ENCODE peak calls at places on chromosomes 1 and 21, in ten cellular contexts. N is brain microvascular endothelial cell, L is type B pancreatic cell, X is IMR-90, Q is mesothelial cell of epicardium, D is ascending aorta, S is left ventricle myocardium inferior, Z is stomach, P is astrocyte of the spinal cord, I is Calu3. F is an unnamed sample.

GRCh38 chr1:230123280-230124186 is 56.5 kb downstream of the GALNT2 start:
- DNase-seq in N (no peak), L (no peak), X (peak), Q (no peak), D (no peak), S (no peak), Z (no peak), P (peak), I (no peak), F (no peak)

GRCh38 chr1:14067686-14068085 is 367.7 kb downstream of the PRDM2 start:
- DNase-seq in N (no peak), L (no peak), X (no peak), Q (no peak), D (no peak), S (no peak), Z (no peak), P (no peak), I (no peak), F (no peak)

GRCh38 chr1:199084293-199084692 is 445.5 kb downstream of the PTPRC start:
- DNase-seq in N (peak), L (no peak), X (peak), Q (no peak), D (no peak), S (no peak), Z (no peak), P (peak), I (no peak), F (no peak)

GRCh38 chr1:109299087-109299983 is 7.5 kb downstream of the MYBPHL start:
- DNase-seq in N (peak), L (no peak), X (peak), Q (no peak), D (no peak), S (peak), Z (no peak), P (peak), I (no peak), F (no peak)

GRCh38 chr1:41418868-41419583 is 57.8 kb downstream of the FOXO6 start:
- DNase-seq in N (peak), L (no peak), X (peak), Q (no peak), D (peak), S (peak), Z (peak), P (peak), I (peak), F (no peak)

GRCh38 chr21:43740497-43741156 is 21.7 kb downstream of the PDXK start:
- DNase-seq in N (no peak), L (no peak), X (no peak), Q (peak), D (no peak), S (no peak), Z (peak), P (peak), I (peak), F (no peak)

GRCh38 chr1:111989531-111990025 is at the start of gene KCND3:
- DNase-seq in N (no peak), L (peak), X (peak), Q (peak), D (peak), S (peak), Z (peak), P (no peak), I (peak), F (no peak)

GRCh38 chr21:36388076-36388475 is 2.9 kb downstream of the CHAF1B start:
- DNase-seq in N (no peak), L (no peak), X (no peak), Q (no peak), D (no peak), S (no peak), Z (no peak), P (no peak), I (no peak), F (no peak)

GRCh38 chr1:30232288-30232899 is 491.0 kb downstream of the MATN1 start:
- DNase-seq in N (no peak), L (no peak), X (no peak), Q (no peak), D (no peak), S (no peak), Z (no peak), P (no peak), I (peak), F (no peak)

GRCh38 chr1:17841944-17842343 is 86.8 kb downstream of the ACTL8 start:
- DNase-seq in N (no peak), L (no peak), X (no peak), Q (no peak), D (no peak), S (no peak), Z (no peak), P (no peak), I (no peak), F (no peak)

GRCh38 chr21:35696644-35697043 is 363.7 kb downstream of the SETD4 start:
- DNase-seq in N (no peak), L (no peak), X (no peak), Q (no peak), D (no peak), S (no peak), Z (no peak), P (no peak), I (no peak), F (no peak)

GRCh38 chr1:209375681-209376360 is 207.7 kb upstream of the CAMK1G start:
- DNase-seq in N (peak), L (no peak), X (peak), Q (no peak), D (no peak), S (no peak), Z (no peak), P (peak), I (no peak), F (no peak)

GRCh38 chr1:232211149-232211548 is 418.8 kb downstream of the SIPA1L2 start:
- DNase-seq in N (no peak), L (no peak), X (no peak), Q (no peak), D (no peak), S (no peak), Z (no peak), P (no peak), I (peak), F (no peak)

GRCh38 chr1:163924041-163924440 is 602.3 kb downstream of the NUF2 start:
- DNase-seq in N (no peak), L (no peak), X (no peak), Q (no peak), D (no peak), S (no peak), Z (no peak), P (no peak), I (no peak), F (no peak)
- TF ChIP-seq CTCF in N (no peak), L (no peak), X (no peak), Q (no peak), D (no peak), S (no peak), Z (no peak), P (no peak), I (no peak), F (no peak)

GRCh38 chr1:224639426-224639975 is 23.4 kb downstream of the CNIH3 start:
- DNase-seq in N (no peak), L (no peak), X (no peak), Q (no peak), D (no peak), S (no peak), Z (no peak), P (no peak), I (no peak), F (no peak)

GRCh38 chr1:224640018-224640417 is 23.9 kb downstream of the CNIH3 start:
- DNase-seq in N (no peak), L (no peak), X (no peak), Q (no peak), D (no peak), S (no peak), Z (no peak), P (no peak), I (no peak), F (no peak)

GRCh38 chr1:224640587-224640986 is 24.5 kb downstream of the CNIH3 start:
- DNase-seq in N (no peak), L (no peak), X (no peak), Q (no peak), D (no peak), S (no peak), Z (no peak), P (no peak), I (no peak), F (no peak)

GRCh38 chr1:224643653-224644052 is 27.5 kb downstream of the CNIH3 start:
- DNase-seq in N (no peak), L (no peak), X (no peak), Q (no peak), D (no peak), S (no peak), Z (no peak), P (no peak), I (no peak), F (no peak)

DNA sequence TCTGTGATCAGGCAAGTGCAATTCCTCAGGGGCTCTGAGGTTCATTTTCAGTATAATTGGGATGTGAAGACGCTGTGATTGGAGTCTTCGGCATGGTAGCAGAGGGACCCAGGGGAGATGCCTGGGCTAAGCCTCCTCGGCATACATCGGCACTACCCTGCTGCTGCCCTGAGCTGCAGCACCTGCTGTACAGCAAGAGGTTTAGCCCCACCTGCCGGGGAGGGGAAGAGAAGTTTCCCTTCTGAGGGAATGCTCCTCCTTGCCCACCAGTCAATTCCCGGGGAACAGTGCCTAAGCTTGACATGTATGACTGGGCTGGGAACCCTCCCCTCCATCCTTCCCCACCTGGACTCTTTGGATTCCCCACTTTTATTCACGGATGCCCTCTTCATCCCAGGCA is 24.9 kb downstream of the CNIH3 start:
- DNase-seq in N (no peak), L (no peak), X (no peak), Q (no peak), D (no peak), S (no peak), Z (peak), P (no peak), I (peak), F (no peak)
- TF ChIP-seq CTCF in N (peak), L (no peak), X (no peak), Q (no peak), D (no peak), S (no peak), Z (peak), P (peak), I (peak), F (no peak)

GRCh38 chr1:178093958-178094751 is at the start of gene RASAL2:
- DNase-seq in N (peak), L (peak), X (peak), Q (peak), D (peak), S (peak), Z (peak), P (peak), I (peak), F (no peak)
- TF ChIP-seq CTCF in N (peak), L (peak), X (peak), Q (no peak), D (no peak), S (peak), Z (no peak), P (peak), I (no peak), F (no peak)

GRCh38 chr1:99726818-99727217 is 39.6 kb downstream of the FRRS1 start:
- DNase-seq in N (no peak), L (no peak), X (no peak), Q (no peak), D (no peak), S (no peak), Z (no peak), P (no peak), I (no peak), F (no peak)

GRCh38 chr1:99725996-99726395 is 40.4 kb downstream of the FRRS1 start:
- DNase-seq in N (no peak), L (no peak), X (no peak), Q (no peak), D (no peak), S (no peak), Z (no peak), P (no peak), I (no peak), F (no peak)

GRCh38 chr1:99726407-99726806 is 40.0 kb downstream of the FRRS1 start:
- DNase-seq in N (no peak), L (no peak), X (no peak), Q (no peak), D (no peak), S (no peak), Z (no peak), P (no peak), I (no peak), F (no peak)

GRCh38 chr1:99727575-99728190 is 38.8 kb downstream of the FRRS1 start:
- DNase-seq in N (peak), L (no peak), X (peak), Q (no peak), D (no peak), S (no peak), Z (no peak), P (peak), I (no peak), F (no peak)

GRCh38 chr1:99728494-99729235 is 37.8 kb downstream of the FRRS1 start:
- DNase-seq in N (peak), L (no peak), X (peak), Q (no peak), D (no peak), S (no peak), Z (no peak), P (peak), I (no peak), F (no peak)
- TF ChIP-seq CTCF in N (peak), L (peak), X (peak), Q (peak), D (no peak), S (peak), Z (no peak), P (peak), I (peak), F (no peak)

DNA sequence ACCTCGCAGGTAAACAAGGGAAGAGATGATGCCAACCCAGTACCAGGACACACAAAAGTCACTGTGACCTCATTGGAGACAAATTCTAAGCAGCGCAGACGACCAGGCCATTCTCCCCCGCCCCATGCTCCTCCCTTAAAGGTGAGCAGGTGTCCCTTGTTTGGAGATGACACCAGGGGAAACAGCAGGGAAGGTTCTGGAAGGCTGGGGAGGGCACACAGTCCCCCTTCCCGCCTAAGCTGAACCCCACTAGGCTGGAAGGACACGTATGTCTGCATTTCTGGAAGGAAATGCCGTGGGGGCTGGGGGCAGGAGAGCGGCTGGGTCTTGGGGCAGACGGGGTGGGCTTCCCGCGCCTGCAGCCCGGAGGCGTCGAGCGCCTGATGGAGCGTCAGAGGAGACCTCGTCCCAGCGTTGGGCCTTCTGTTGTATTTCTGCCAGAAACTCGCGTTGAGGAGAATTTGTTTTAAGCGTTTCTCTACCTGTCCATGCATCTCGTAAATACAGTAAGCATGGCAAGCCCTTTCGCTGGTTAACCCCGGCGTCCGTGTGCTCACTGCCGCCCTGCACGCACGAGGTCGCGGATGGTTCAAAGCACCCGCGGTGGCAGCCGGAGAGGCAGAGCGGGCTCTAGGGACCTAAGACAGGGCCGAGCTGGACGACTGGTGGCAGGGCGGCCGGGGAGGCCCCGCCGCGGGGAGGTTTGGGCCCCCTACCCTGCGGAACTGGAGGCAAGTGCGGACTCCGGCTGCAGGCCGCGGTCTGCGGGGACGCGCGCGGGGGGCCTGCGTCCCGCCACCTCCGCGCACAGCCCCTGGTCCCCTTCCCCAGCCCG is 1.2 kb upstream of the LHX4 start:
- DNase-seq in N (no peak), L (no peak), X (no peak), Q (no peak), D (no peak), S (no peak), Z (no peak), P (no peak), I (peak), F (no peak)
- TF ChIP-seq CTCF in N (no peak), L (no peak), X (no peak), Q (no peak), D (no peak), S (no peak), Z (no peak), P (no peak), I (no peak), F (no peak)